ENCODE peak calls at places on chromosomes 7 and 10, in five cellular contexts. W, U, I, A and P are unnamed samples.

GRCh38 chr7:32039000-32039756 is 31.0 kb downstream of the PDE1C start:
- DNase-seq in A (no peak), I (no peak), W (peak), U (no peak), P (no peak)

GRCh38 chr10:72308320-72308987 is 34.7 kb downstream of the DDIT4 start:
- DNase-seq in W (no peak), A (no peak), U (peak), I (peak), P (no peak)

GRCh38 chr7:51471199-51472016 is 154.8 kb upstream of the COBL start:
- DNase-seq in A (peak), W (peak), I (no peak), U (no peak), P (peak)

GRCh38 chr7:18558910-18559309 is 63.4 kb downstream of the HDAC9 start:
- DNase-seq in U (no peak), I (no peak), W (no peak), A (no peak), P (no peak)

GRCh38 chr7:121872831-121873764 is at the start of gene PTPRZ1:
- DNase-seq in I (peak), W (peak), A (peak), U (peak), P (peak)

GRCh38 chr7:16926283-16926682 is 44.5 kb upstream of the AGR3 start:
- DNase-seq in I (peak), W (peak), U (peak), A (no peak), P (no peak)

GRCh38 chr10:59865101-59865500 is 41.3 kb downstream of the CCDC6 start:
- DNase-seq in U (peak), I (no peak), A (no peak), W (peak), P (no peak)

GRCh38 chr7:978049-978346 is 2.6 kb upstream of the COX19 start:
- DNase-seq in I (no peak), U (no peak), A (no peak), W (no peak), P (no peak)

GRCh38 chr10:60396766-60397165 is 7.1 kb upstream of the ANK3 start:
- DNase-seq in W (no peak), U (no peak), I (no peak), A (no peak), P (no peak)

GRCh38 chr7:127587663-127588018 is 570 bp upstream of the ARF5 start:
- DNase-seq in A (no peak), I (no peak), W (no peak), U (no peak), P (no peak)

GRCh38 chr10:31509989-31510388 is 191.0 kb downstream of the ZEB1 start:
- DNase-seq in W (no peak), U (no peak), A (no peak), I (no peak), P (no peak)

GRCh38 chr7:141701489-141702046 is 398 bp downstream of the DENND11 start:
- DNase-seq in U (no peak), I (peak), A (peak), W (peak), P (peak)

GRCh38 chr7:33373195-33373594 is 243.8 kb downstream of the BBS9 start:
- DNase-seq in W (no peak), A (no peak), I (no peak), U (no peak), P (no peak)

GRCh38 chr7:143975617-143976016 is 21.0 kb downstream of the OR2F1 start:
- DNase-seq in I (no peak), W (peak), A (no peak), U (peak), P (no peak)

GRCh38 chr7:84714765-84715164 is 472.1 kb downstream of the SEMA3D start:
- DNase-seq in W (peak), U (no peak), A (no peak), I (no peak), P (no peak)

GRCh38 chr10:11682896-11683295 is 59.3 kb upstream of the ECHDC3 start:
- DNase-seq in U (no peak), W (no peak), I (no peak), A (no peak), P (no peak)

GRCh38 chr10:19111501-19112267 is 63.1 kb downstream of the MALRD1 start:
- DNase-seq in A (no peak), U (peak), W (peak), I (no peak), P (no peak)

GRCh38 chr10:132418520-132419416 is 21.8 kb downstream of the PWWP2B start:
- DNase-seq in U (no peak), A (no peak), W (peak), I (no peak), P (no peak)

GRCh38 chr7:118110178-118110577 is 73.8 kb upstream of the LSM8 start:
- DNase-seq in I (no peak), U (no peak), W (no peak), A (no peak), P (no peak)

GRCh38 chr7:77455334-77455733 is 39.2 kb upstream of the GSAP start:
- DNase-seq in W (no peak), I (peak), U (peak), A (no peak), P (no peak)

GRCh38 chr10:18205098-18205834 is 65.0 kb downstream of the CACNB2 start:
- DNase-seq in A (no peak), I (no peak), U (peak), W (no peak), P (no peak)

GRCh38 chr10:58993480-58994221 is 182.8 kb upstream of the PHYHIPL start:
- DNase-seq in U (no peak), I (no peak), A (no peak), W (no peak), P (no peak)

GRCh38 chr7:100613447-100614185 is 1.3 kb downstream of the MOSPD3 start:
- DNase-seq in A (no peak), W (no peak), I (no peak), U (no peak), P (no peak)

GRCh38 chr10:105037029-105037428 is 395.9 kb downstream of the SORCS3 start:
- DNase-seq in I (no peak), A (no peak), W (no peak), U (no peak), P (no peak)

GRCh38 chr7:29989257-29989995 is at the start of gene SCRN1:
- DNase-seq in W (peak), U (peak), I (peak), A (peak), P (peak)

DNA sequence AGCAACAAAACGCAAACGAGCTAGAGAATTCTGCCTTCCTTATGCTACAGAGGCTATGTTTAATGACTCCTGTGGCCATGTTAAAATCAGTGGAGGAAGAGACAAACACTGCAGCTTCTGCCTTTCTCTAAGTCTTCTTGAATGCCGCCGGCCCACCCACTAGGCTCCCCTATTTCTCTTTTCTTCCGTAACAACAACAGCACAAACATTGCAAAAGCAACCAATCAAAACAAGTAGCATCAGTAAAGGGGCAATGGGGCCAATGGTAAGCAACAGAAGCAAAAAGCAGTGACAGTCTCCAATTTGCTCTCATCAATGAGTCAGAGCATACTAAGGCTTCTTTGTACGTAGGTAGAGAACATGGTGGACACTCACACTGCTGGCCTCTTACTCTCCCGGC is 26.8 kb downstream of the DNAJC1 start:
- DNase-seq in U (peak), A (peak), W (peak), I (peak), P (peak)
- H3K18ac ChIP-seq in U (no peak), A (no peak), W (no peak), I (no peak), P (no peak)

GRCh38 chr7:156655232-156655628 is 14.7 kb downstream of the RNF32 start:
- DNase-seq in W (no peak), I (no peak), A (no peak), U (no peak), P (no peak)
- H2BK15ac ChIP-seq in W (no peak), I (no peak), A (no peak), U (no peak), P (no peak)

GRCh38 chr10:88042162-88043100 is 179.0 kb downstream of the PTEN start:
- DNase-seq in W (peak), I (peak), A (no peak), U (peak), P (no peak)
- H3K4me3 ChIP-seq in W (no peak), I (peak), A (no peak), U (no peak), P (no peak)

DNA sequence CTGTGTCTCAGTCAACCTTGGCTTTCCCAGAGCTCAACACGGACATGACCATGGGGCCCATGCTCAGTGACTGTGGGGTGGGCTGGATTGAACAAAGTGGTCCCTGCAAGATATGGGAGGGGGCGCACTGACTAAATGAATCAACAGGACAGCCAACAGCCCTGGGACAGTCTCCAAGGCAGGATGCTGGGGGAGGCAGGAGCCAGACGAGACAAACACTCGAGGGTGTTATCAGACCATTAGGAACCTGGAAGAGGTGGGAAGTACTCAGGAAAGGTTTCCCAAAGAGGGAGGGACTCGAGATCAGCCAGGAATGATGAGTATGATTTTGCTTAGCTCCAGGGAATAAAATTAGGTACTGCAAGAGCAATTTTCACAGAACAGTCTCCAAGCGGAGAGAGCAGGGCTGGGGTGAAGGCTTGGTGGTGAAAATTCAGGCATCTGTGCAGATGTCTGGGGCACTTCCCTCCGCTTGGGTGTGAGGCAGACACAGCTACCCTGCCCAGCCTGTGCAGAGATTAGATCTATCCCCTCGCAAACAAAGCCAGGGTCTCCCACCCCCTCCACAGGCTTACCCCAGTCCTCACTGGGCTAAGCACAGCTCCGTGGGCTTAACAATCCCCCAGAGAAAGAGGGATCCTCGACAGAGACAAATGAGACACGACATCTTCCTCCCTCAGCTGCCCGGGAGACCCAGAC is 261.1 kb upstream of the ZMIZ1 start:
- DNase-seq in W (peak), U (no peak), I (no peak), A (no peak), P (no peak)
- H3K18ac ChIP-seq in W (peak), U (no peak), I (peak), A (no peak), P (peak)

GRCh38 chr7:76165973-76166403 is 35.7 kb upstream of the SRRM3 start:
- DNase-seq in A (no peak), U (no peak), W (no peak), I (no peak), P (no peak)

GRCh38 chr7:76166404-76167255 is 35.1 kb upstream of the SRRM3 start:
- DNase-seq in W (peak), A (peak), I (peak), U (peak), P (peak)

DNA sequence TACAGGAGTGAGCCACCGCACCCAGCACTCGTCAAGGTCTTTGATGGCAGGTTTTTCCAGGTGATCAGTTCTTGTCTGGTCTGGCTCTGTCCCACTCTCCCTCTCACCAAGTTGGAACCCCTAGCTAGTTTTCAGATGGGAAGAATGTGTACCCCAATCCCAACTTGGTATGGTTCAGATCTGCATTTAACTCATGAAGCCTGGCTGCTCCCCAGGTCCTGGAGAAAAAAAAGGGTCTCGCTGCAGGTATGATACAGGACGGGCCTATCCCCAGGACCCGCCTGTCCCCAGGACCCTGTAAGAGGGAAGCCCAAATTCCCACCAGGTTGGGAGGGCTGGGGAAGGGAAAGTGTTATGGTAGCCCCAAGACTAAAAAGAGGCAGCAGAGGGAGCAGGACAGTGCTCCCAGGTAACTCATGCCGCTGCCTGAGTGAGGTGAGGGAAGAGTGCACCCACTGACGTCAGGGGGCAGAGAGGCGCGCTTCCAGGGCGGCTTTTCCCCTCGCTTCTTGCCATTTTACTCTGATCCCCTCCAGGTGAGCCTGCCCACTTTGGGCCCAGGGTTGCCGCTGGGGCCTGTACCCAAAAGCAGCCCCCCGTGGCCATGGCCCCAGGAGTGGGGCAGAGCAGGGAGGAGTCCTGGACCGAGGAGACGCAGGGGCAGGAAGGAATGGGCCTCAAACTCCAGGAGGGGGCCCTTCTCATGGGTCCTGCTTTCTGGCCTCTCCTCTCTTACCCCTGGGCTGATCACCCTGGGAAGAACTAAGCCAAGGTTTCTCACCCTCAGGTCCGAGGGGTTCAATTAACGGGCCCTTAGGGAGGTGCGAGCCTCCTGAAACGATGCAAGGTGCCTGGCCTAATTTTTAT is 36.4 kb upstream of the SRRM3 start:
- DNase-seq in A (no peak), U (no peak), I (no peak), W (no peak), P (no peak)
- H2BK15ac ChIP-seq in A (no peak), U (no peak), I (no peak), W (no peak), P (no peak)

DNA sequence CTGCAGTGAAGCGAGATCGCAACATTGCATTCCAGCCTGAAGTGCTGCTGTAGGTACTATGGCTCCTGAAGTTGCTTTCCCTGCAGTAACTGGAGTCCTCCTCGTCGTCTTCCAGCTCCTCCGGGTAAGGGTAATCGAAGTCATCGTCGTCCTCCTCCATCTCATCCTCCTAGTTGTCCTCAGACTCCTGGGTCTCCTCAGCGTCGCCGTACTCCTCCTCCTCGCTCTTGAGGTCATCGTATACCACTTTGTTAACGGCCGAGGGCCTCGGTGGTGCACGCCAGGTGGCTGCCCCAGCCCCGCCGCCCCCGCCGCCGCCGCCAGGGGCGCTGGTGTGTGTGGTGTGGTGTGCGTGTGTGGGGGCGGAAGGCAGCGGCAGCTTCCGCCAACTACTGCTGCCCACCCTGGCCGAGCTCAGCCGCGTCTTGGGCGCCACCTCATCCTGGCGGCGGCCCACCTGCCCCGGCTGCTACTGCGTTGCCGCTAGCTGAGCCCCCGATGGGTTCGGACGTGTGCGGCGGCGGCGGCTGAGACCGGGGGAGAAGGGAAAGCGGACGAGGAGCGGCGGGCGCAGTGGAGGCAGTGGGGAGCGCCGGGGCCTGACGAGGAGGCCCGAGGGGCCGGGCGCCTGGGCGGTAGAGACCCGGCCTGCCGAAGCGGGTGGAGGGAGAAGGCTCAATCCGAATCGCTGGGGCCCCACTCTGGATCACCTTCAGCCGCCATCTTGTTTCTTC is 11.8 kb upstream of the ACBD5 start:
- DNase-seq in A (peak), I (peak), W (peak), U (peak), P (no peak)
- H3K4me3 ChIP-seq in A (peak), I (peak), W (no peak), U (peak), P (peak)

DNA sequence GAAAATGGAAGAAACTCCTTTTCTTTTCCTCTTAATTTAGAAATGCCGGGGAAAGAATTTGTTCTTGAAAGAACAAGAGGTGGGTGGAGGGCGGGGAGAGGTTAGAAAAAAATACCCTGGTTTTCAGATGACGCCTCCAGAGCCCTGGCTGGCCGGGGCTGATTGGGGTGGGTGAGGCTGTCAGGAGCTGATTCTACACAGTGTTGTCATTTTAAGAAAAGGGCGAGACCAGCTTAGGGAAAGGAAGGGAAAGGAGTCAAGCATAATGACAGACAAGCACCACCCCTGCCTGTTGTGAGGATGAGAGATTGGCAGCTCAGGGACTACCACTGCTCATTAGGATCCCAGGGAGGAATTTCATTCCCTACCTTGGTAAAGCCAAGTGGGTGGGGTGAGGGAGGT is 9.9 kb upstream of the FAM180A start:
- DNase-seq in U (peak), W (peak), A (no peak), I (no peak), P (no peak)
- H3K18ac ChIP-seq in U (peak), W (no peak), A (no peak), I (no peak), P (no peak)

GRCh38 chr10:25748509-25748908 is 185.5 kb upstream of the MYO3A start:
- DNase-seq in W (no peak), I (no peak), A (no peak), U (no peak), P (no peak)
- H2BK15ac ChIP-seq in W (no peak), I (no peak), A (no peak), U (no peak), P (no peak)